ENCODE peak calls at places on chromosomes 12 and 14, in five cellular contexts. I is right atrium auricular region, N is HFF-Myc, K is AG04450, V is ovary. Y is an unnamed sample.

GRCh38 chr14:33948143-33948962 is 2.5 kb downstream of the EGLN3 start:
- DNase-seq in I (no peak), N (no peak), K (no peak), V (no peak), Y (no peak)

GRCh38 chr12:106976013-106976658 is 10.8 kb downstream of the MTERF2 start:
- DNase-seq in I (no peak), N (no peak), K (no peak), V (no peak), Y (no peak)

GRCh38 chr14:71022939-71023338 is 115.7 kb downstream of the PCNX1 start:
- DNase-seq in I (no peak), N (no peak), K (no peak), V (no peak), Y (no peak)

GRCh38 chr14:23005861-23006534 is 3.9 kb downstream of the C14orf93 start:
- DNase-seq in I (no peak), N (no peak), K (no peak), V (no peak), Y (no peak)

GRCh38 chr12:120489018-120489417 is 6.9 kb upstream of the DYNLL1 start:
- DNase-seq in I (no peak), N (no peak), K (no peak), V (no peak), Y (no peak)

GRCh38 chr14:105899071-105899641 is 372.8 kb downstream of the TMEM121 start:
- DNase-seq in I (no peak), N (no peak), K (no peak), V (no peak), Y (no peak)

GRCh38 chr14:49250109-49250508 is 336.1 kb downstream of the RPS29 start:
- DNase-seq in I (no peak), N (no peak), K (no peak), V (no peak), Y (no peak)

GRCh38 chr14:23660290-23661226 is 24.4 kb downstream of the DHRS2 start:
- DNase-seq in I (no peak), N (no peak), K (no peak), V (peak), Y (no peak)

GRCh38 chr14:96108911-96109310 is 69.7 kb downstream of the C14orf132 start:
- DNase-seq in I (no peak), N (no peak), K (no peak), V (no peak), Y (no peak)

DNA sequence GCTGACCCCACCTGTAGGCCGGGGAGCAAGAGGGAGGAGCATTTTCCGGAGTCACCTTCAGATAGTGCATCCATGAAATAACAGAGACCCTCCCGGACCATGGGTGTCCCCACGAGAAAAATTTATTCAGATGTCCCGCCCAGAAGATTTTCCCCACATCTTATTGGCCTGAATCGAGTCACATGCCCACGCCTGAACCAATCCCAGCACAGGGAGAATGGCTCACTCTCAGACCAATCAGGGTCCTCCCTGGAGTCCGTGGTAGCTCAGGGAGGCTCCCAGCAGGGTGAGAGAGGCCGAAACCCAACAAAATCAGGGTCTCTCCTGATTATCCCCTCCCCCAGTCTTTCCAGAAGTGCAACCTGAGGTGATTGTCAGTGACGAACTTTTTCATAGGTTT is 16.4 kb upstream of the NCOR2 start:
- DNase-seq in I (no peak), N (no peak), K (no peak), V (no peak), Y (no peak)
- TF ChIP-seq CTCF in I (no peak), N (no peak), K (no peak), V (no peak), Y (no peak)

GRCh38 chr12:117045998-117046374 is 53.2 kb downstream of the TESC start:
- DNase-seq in I (no peak), N (no peak), K (no peak), V (no peak), Y (no peak)
- TF ChIP-seq CTCF in I (no peak), N (no peak), K (no peak), V (no peak), Y (no peak)

GRCh38 chr14:100317897-100318808 is 5.0 kb upstream of the SLC25A47 start:
- DNase-seq in I (peak), N (no peak), K (no peak), V (peak), Y (peak)
- TF ChIP-seq CTCF in I (peak), N (peak), K (peak), V (peak), Y (peak)

GRCh38 chr12:110889361-110889760 is 31.0 kb downstream of the MYL2 start:
- DNase-seq in I (no peak), N (no peak), K (no peak), V (no peak), Y (no peak)

GRCh38 chr12:110893956-110894355 is 26.4 kb downstream of the MYL2 start:
- DNase-seq in I (no peak), N (no peak), K (no peak), V (no peak), Y (no peak)

GRCh38 chr12:110883251-110883650 is 36.5 kb downstream of the CCDC63 start:
- DNase-seq in I (no peak), N (no peak), K (no peak), V (no peak), Y (no peak)

GRCh38 chr12:110885152-110885840 is 35.1 kb downstream of the MYL2 start:
- DNase-seq in I (no peak), N (no peak), K (no peak), V (no peak), Y (no peak)

GRCh38 chr12:110888256-110888991 is 32.0 kb downstream of the MYL2 start:
- DNase-seq in I (no peak), N (no peak), K (no peak), V (no peak), Y (no peak)
- TF ChIP-seq CTCF in I (no peak), N (no peak), K (no peak), V (no peak), Y (no peak)

GRCh38 chr12:108691995-108692808 is 39.1 kb downstream of the CORO1C start:
- DNase-seq in I (no peak), N (no peak), K (no peak), V (peak), Y (no peak)

GRCh38 chr12:108690799-108691153 is 40.5 kb downstream of the CORO1C start:
- DNase-seq in I (no peak), N (no peak), K (no peak), V (no peak), Y (no peak)

GRCh38 chr12:108693186-108693585 is 38.1 kb downstream of the CORO1C start:
- DNase-seq in I (no peak), N (no peak), K (no peak), V (no peak), Y (no peak)

GRCh38 chr12:108690191-108690518 is 41.2 kb downstream of the CORO1C start:
- DNase-seq in I (no peak), N (no peak), K (no peak), V (no peak), Y (no peak)

DNA sequence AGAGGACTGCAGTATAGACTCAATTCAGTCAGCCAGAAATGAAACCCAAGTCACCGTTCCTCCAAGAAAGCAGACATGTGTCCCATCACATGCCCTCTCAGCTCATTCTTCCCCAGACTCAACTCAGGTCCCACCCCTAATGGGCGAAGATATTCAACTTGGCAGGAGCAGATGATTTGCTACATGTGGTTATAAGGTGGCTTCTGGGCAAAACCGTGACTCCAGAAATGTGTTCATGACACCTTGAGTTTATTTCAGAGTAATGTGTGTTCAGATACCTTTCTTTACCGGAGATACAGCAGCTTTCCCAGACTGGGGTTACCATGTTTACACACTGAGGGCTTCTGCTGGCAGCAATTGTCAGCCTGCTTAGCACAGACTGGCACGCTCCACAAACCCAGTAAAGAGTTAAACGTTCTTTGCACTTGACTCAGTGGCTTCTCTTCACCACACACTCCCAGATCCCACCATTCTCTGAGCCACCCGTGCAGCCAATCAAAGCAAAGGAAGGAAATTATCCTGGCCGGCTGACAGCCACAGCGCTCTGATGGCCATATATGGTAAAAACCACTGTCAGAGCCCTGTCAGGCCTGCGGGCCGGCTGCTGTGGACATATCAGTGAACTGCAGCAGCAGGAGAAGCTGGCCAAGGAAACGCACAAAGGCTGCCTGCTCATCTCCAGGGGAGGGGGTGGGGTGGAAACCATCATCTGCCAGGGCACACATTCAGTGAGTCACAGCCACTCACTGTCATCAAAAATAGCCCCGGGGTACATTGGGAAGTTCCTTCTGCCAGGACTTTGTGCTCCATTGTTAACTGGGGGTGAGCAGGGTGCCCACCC is 39.9 kb downstream of the CORO1C start:
- DNase-seq in I (peak), N (peak), K (peak), V (peak), Y (peak)
- TF ChIP-seq CTCF in I (peak), N (no peak), K (peak), V (peak), Y (no peak)

GRCh38 chr12:48814313-48815280 is 3.7 kb upstream of the CACNB3 start:
- DNase-seq in I (peak), N (peak), K (no peak), V (peak), Y (peak)

GRCh38 chr12:48815281-48816110 is 2.8 kb upstream of the CACNB3 start:
- DNase-seq in I (peak), N (peak), K (peak), V (peak), Y (peak)

GRCh38 chr12:48812389-48812788 is 5.9 kb upstream of the CACNB3 start:
- DNase-seq in I (no peak), N (no peak), K (no peak), V (no peak), Y (no peak)

GRCh38 chr12:48811454-48812090 is 6.7 kb upstream of the CACNB3 start:
- DNase-seq in I (no peak), N (no peak), K (no peak), V (no peak), Y (no peak)

GRCh38 chr12:48813464-48814312 is 4.6 kb upstream of the CACNB3 start:
- DNase-seq in I (no peak), N (no peak), K (no peak), V (peak), Y (no peak)
- TF ChIP-seq CTCF in I (no peak), N (no peak), K (no peak), V (no peak), Y (peak)

GRCh38 chr14:80543211-80543610 is 331.9 kb upstream of the DIO2 start:
- DNase-seq in I (no peak), N (no peak), K (no peak), V (no peak), Y (no peak)

GRCh38 chr14:80544366-80544765 is 333.1 kb upstream of the DIO2 start:
- DNase-seq in I (no peak), N (no peak), K (no peak), V (no peak), Y (no peak)

GRCh38 chr14:80549141-80549540 is 337.8 kb upstream of the DIO2 start:
- DNase-seq in I (no peak), N (no peak), K (no peak), V (no peak), Y (no peak)

DNA sequence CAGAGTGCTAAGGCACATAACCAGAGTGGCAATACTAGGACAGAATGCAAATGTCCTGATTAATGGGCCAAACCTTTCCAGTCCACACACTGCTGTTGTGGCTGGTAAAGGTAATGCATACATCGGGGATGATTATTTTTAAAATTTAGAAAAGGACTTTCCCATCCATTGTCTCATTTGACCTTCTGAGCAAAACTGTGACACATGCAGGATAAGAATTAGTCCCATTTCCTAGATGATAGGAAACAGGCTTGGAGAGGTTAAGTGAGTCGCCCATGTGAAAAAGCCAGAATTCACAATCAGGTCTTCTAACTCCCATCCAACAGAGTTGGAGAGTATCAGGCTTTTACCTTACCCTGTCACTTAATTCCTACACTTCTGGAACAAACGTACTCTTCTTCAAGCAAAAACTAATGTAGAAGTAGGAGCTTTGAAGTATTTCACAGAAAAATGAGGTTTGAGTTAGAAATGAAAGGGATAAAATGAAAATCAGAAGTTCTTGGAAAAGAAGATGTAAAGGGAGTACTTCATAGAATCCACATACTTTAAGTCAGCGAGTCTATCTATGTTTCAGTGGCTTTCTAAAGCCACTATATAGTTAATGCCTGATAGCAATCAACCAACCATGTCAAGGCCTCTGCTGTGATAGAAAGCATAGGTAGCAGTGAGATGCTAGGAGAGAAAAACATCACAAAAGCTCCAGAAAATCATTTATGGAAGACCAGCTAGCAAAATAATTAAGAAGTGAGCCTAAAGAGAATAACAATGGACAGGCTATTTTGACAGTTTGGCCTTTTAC is 335.0 kb upstream of the DIO2 start:
- DNase-seq in I (no peak), N (no peak), K (no peak), V (no peak), Y (no peak)
- TF ChIP-seq CTCF in I (no peak), N (no peak), K (no peak), V (no peak), Y (no peak)

GRCh38 chr12:32949815-32950214 is 53.2 kb upstream of the PKP2 start:
- DNase-seq in I (no peak), N (no peak), K (no peak), V (no peak), Y (no peak)

GRCh38 chr12:32944195-32944594 is 47.6 kb upstream of the PKP2 start:
- DNase-seq in I (no peak), N (no peak), K (no peak), V (no peak), Y (no peak)

GRCh38 chr12:32946504-32947131 is 50.0 kb upstream of the PKP2 start:
- DNase-seq in I (no peak), N (no peak), K (no peak), V (no peak), Y (no peak)

GRCh38 chr12:32947203-32947795 is 50.7 kb upstream of the PKP2 start:
- DNase-seq in I (no peak), N (no peak), K (no peak), V (no peak), Y (no peak)
- TF ChIP-seq CTCF in I (no peak), N (no peak), K (no peak), V (no peak), Y (no peak)

GRCh38 chr12:64696065-64696741 is 63.0 kb downstream of the GNS start:
- DNase-seq in I (no peak), N (no peak), K (no peak), V (no peak), Y (no peak)
- TF ChIP-seq CTCF in I (peak), N (peak), K (peak), V (peak), Y (peak)

GRCh38 chr14:59511916-59512530 is 27.7 kb downstream of the JKAMP start:
- DNase-seq in I (no peak), N (no peak), K (no peak), V (no peak), Y (no peak)
- TF ChIP-seq CTCF in I (peak), N (peak), K (peak), V (no peak), Y (peak)

Y was measured in AG09319.